ENCODE peak calls at places on chromosomes 11 and 22, in four cellular contexts. U is neuronal stem cell, Q is Peyer's patch, G is heart right ventricle. T is an unnamed sample. For H3K4me1 and H3K36me3, the result is how much of the 10 kb centered on the place peaks cover.

GRCh38 chr11:64369440-64370135 is 10.6 kb downstream of the RPS6KA4 start:
- DNase-seq in U (no peak), Q (no peak), G (no peak), T (no peak)

GRCh38 chr11:110447343-110447742 is 17.6 kb downstream of the FDX1 start:
- DNase-seq in U (no peak), Q (no peak), G (no peak), T (no peak)

GRCh38 chr11:95655544-95655943 is 134.0 kb downstream of the FAM76B start:
- DNase-seq in U (no peak), Q (no peak), G (no peak), T (no peak)

GRCh38 chr11:41201156-41201555 is 258.3 kb downstream of the LRRC4C start:
- DNase-seq in U (peak), Q (no peak), G (peak), T (no peak)

GRCh38 chr22:37259540-37260029 is 15.5 kb upstream of the RAC2 start:
- DNase-seq in U (no peak), Q (peak), G (no peak), T (no peak)

GRCh38 chr11:130475426-130476053 is 27.1 kb downstream of the ADAMTS15 start:
- DNase-seq in U (no peak), Q (no peak), G (no peak), T (no peak)

GRCh38 chr11:8066036-8066910 is 14.7 kb upstream of the TUB start:
- DNase-seq in U (no peak), Q (no peak), G (peak), T (no peak)

GRCh38 chr22:24087071-24087795 is 76.1 kb downstream of the CABIN1 start:
- DNase-seq in U (no peak), Q (no peak), G (no peak), T (no peak)

GRCh38 chr11:3164138-3164539 is 971 bp downstream of the OSBPL5 start:
- DNase-seq in U (no peak), Q (no peak), G (no peak), T (no peak)

GRCh38 chr11:112219476-112220232 is 6.6 kb upstream of the PTS start:
- DNase-seq in U (peak), Q (peak), G (peak), T (peak)

GRCh38 chr11:73141031-73141308 is 1.1 kb downstream of the FCHSD2 start:
- DNase-seq in U (peak), Q (peak), G (no peak), T (peak)

GRCh38 chr22:39284983-39285382 is 34.4 kb downstream of the RPL3 start:
- DNase-seq in U (no peak), Q (no peak), G (no peak), T (no peak)

GRCh38 chr22:39287076-39287743 is 32.2 kb downstream of the RPL3 start:
- DNase-seq in U (no peak), Q (peak), G (no peak), T (no peak)

GRCh38 chr22:39282642-39283311 is 36.6 kb downstream of the RPL3 start:
- DNase-seq in U (no peak), Q (no peak), G (no peak), T (no peak)

GRCh38 chr22:39283312-39284141 is 35.9 kb downstream of the RPL3 start:
- DNase-seq in U (no peak), Q (peak), G (peak), T (peak)

GRCh38 chr22:39284142-39284980 is 35.1 kb downstream of the RPL3 start:
- DNase-seq in U (no peak), Q (no peak), G (no peak), T (no peak)
- H3K4me1 ChIP-seq in U (under half), Q (under half), G (under half), T (under half)

GRCh38 chr22:46058591-46059519 is 81.9 kb upstream of the WNT7B start:
- DNase-seq in U (no peak), Q (peak), G (peak), T (peak)

GRCh38 chr22:46055851-46056168 is 78.8 kb upstream of the WNT7B start:
- DNase-seq in U (no peak), Q (peak), G (no peak), T (no peak)

GRCh38 chr22:46056169-46057041 is 79.4 kb upstream of the WNT7B start:
- DNase-seq in U (no peak), Q (peak), G (no peak), T (peak)

GRCh38 chr22:46057762-46058420 is 80.9 kb upstream of the WNT7B start:
- DNase-seq in U (no peak), Q (peak), G (peak), T (peak)

GRCh38 chr22:46057206-46057605 is 80.2 kb upstream of the WNT7B start:
- DNase-seq in U (no peak), Q (peak), G (no peak), T (peak)
- H3K4me3 ChIP-seq in U (no peak), Q (no peak), G (peak), T (no peak)

DNA sequence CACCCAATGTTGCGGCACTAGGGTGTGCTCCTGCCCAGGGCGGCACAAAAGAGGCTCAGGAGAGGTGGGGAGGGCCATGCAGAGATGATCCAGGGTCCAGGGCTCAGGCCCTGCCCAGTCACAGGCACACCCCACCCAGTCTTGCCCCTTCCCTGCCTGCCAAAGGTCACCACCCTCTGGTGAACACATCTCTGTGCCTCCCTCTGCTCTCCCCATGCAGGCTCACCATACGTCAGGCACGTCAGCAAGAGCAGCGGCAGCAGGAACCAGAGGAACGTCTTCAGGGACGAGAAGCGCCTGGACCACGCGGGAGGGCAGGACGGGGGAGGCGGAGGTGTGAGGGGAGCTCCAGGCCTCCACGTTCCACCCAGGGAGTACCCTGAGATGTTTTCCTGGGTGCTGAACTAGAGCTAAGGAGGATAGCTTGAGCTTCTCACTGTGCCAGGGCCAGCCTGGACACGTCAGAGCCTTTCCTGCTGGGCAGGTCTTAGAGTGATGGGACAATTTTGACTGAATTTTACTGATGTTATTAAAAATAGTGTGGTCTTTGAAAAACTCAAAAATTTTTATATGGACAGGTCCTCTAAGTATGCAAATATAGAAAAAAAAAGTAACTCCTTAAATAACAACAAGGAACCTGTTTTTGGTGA is 7.2 kb downstream of the SUN2 start:
- DNase-seq in U (no peak), Q (no peak), G (no peak), T (no peak)
- H3K36me3 ChIP-seq in U (under half), Q (under half), G (half or more), T (under half)

GRCh38 chr11:26703792-26704191 is 18.1 kb downstream of the SLC5A12 start:
- DNase-seq in U (no peak), Q (no peak), G (no peak), T (no peak)
- H3K4me1 ChIP-seq in U (under half), Q (under half), G (under half), T (under half)

DNA sequence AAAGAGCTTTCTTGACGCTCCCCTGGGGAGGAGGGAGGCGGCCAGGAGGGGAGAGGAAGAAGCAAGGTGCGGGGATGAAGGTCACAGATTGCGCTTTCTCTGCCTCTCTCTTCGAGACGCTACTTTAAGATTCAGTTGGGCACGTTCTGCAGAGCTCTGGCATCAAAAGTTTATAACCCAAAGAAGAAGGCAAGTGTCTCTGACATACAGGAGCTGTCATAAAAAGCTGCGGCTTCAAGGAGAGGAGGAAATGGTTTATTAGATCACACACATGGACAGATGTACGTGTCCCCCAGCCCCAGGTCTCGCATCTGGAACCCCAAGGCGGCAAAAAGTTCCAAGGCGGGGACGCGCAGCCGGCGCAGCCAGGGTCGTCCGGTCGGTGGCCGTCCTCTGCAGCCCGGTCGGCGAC is 589.0 kb downstream of the OPCML start:
- DNase-seq in U (peak), Q (no peak), G (no peak), T (no peak)
- H3K4me3 ChIP-seq in U (peak), Q (no peak), G (peak), T (no peak)

GRCh38 chr22:40920526-40920925 is 30.7 kb upstream of the RBX1 start:
- DNase-seq in U (no peak), Q (no peak), G (no peak), T (no peak)

GRCh38 chr22:40922484-40923303 is 28.5 kb upstream of the RBX1 start:
- DNase-seq in U (peak), Q (no peak), G (peak), T (peak)

GRCh38 chr22:40919446-40919845 is 31.7 kb upstream of the RBX1 start:
- DNase-seq in U (no peak), Q (no peak), G (no peak), T (no peak)
- H3K36me3 ChIP-seq in U (under half), Q (under half), G (half or more), T (under half)

GRCh38 chr11:129282634-129283033 is 90.5 kb upstream of the ARHGAP32 start:
- DNase-seq in U (no peak), Q (no peak), G (no peak), T (no peak)

GRCh38 chr11:129283141-129283540 is 91.0 kb upstream of the ARHGAP32 start:
- DNase-seq in U (no peak), Q (peak), G (no peak), T (peak)

GRCh38 chr11:129286813-129287212 is 88.8 kb upstream of the BARX2 start:
- DNase-seq in U (no peak), Q (no peak), G (no peak), T (no peak)

GRCh38 chr11:129287920-129288319 is 87.7 kb upstream of the BARX2 start:
- DNase-seq in U (no peak), Q (no peak), G (no peak), T (no peak)

DNA sequence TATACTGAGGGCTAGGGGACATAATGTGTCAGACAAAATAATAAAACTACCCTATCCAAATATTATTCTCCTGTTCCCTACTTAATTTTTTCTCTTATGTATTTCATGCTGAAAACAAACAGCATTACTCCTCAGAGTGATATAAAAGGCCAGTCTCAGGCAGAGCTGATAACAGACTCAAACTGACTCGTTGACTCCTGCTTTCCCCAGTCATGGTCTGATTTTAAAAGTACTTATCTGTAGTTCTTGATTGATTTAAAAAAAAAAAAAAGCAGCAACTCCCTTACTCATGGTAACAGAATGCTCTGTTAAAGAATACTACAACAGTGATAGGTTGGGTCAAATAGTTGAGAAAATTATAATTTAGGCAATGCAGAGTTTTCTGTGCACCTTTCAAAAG is 90.3 kb upstream of the BARX2 start:
- DNase-seq in U (no peak), Q (no peak), G (no peak), T (no peak)
- H3K4me1 ChIP-seq in U (under half), Q (under half), G (under half), T (under half)

T was measured in mucosa of descending colon.